ENCODE peak calls at places on chromosome 12, in seven cellular contexts. L is tibial artery, M is aorta, J is PC-3, R is esophagus muscularis mucosa, E is sigmoid colon, W is heart left ventricle. F is an unnamed sample.

GRCh38 chr12:124837958-124838803 is 25.5 kb downstream of the SCARB1 start:
- DNase-seq in L (peak; percentile 69), M (no peak), J (peak; percentile 100), R (no peak), E (peak; percentile 95), W (peak; percentile 88), F (peak; percentile 74)

GRCh38 chr12:104374071-104374470 is 70.5 kb downstream of the EID3 start:
- DNase-seq in L (no peak), M (no peak), J (peak; percentile 80), R (no peak), E (no peak), W (no peak), F (no peak)

GRCh38 chr12:86675197-86675596 is 419.0 kb upstream of the MGAT4C start:
- DNase-seq in L (no peak), M (no peak), J (no peak), R (no peak), E (no peak), W (no peak), F (no peak)

GRCh38 chr12:24913953-24914352 is 34.9 kb downstream of the BCAT1 start:
- DNase-seq in L (no peak), M (no peak), J (no peak), R (peak; percentile 21), E (no peak), W (no peak), F (no peak)

GRCh38 chr12:78636253-78636855 is 228.2 kb upstream of the SYT1 start:
- DNase-seq in L (no peak), M (no peak), J (no peak), R (no peak), E (no peak), W (no peak), F (no peak)

GRCh38 chr12:54352022-54352531 is 12.2 kb downstream of the GPR84 start:
- DNase-seq in L (no peak), M (peak; percentile 86), J (no peak), R (no peak), E (peak; percentile 92), W (peak; percentile 74), F (no peak)

GRCh38 chr12:62861157-62861535 is 73.8 kb downstream of the PPM1H start:
- DNase-seq in L (no peak), M (no peak), J (no peak), R (no peak), E (no peak), W (no peak), F (no peak)

GRCh38 chr12:126083931-126084330 is 1018.7 kb downstream of the AACS start:
- DNase-seq in L (no peak), M (no peak), J (no peak), R (no peak), E (no peak), W (no peak), F (no peak)

GRCh38 chr12:125065753-125066570 is 727 bp downstream of the AACS start:
- DNase-seq in L (no peak), M (no peak), J (peak; percentile 6), R (no peak), E (no peak), W (no peak), F (no peak)

GRCh38 chr12:29665107-29665506 is 118.6 kb downstream of the TMTC1 start:
- DNase-seq in L (no peak), M (no peak), J (no peak), R (no peak), E (no peak), W (no peak), F (no peak)

GRCh38 chr12:109818900-109819500 is 14.2 kb downstream of the TRPV4 start:
- DNase-seq in L (no peak), M (no peak), J (peak; percentile 91), R (no peak), E (no peak), W (no peak), F (no peak)

GRCh38 chr12:90299121-90299520 is 590.5 kb upstream of the ATP2B1 start:
- DNase-seq in L (no peak), M (no peak), J (no peak), R (no peak), E (no peak), W (no peak), F (no peak)

GRCh38 chr12:9626291-9626690 is 18.6 kb upstream of the KLRB1 start:
- DNase-seq in L (no peak), M (no peak), J (no peak), R (no peak), E (no peak), W (no peak), F (no peak)

GRCh38 chr12:80045594-80045993 is 53.7 kb upstream of the OTOGL start:
- DNase-seq in L (no peak), M (no peak), J (peak; percentile 90), R (no peak), E (no peak), W (no peak), F (no peak)

GRCh38 chr12:26056335-26056734 is 68.5 kb downstream of the BHLHE41 start:
- DNase-seq in L (no peak), M (no peak), J (peak; percentile 94), R (no peak), E (no peak), W (no peak), F (no peak)

GRCh38 chr12:113875681-113876080 is 90.4 kb downstream of the RBM19 start:
- DNase-seq in L (no peak), M (no peak), J (no peak), R (no peak), E (no peak), W (no peak), F (no peak)

GRCh38 chr12:42442328-42442759 is 116.4 kb downstream of the PPHLN1 start:
- DNase-seq in L (no peak), M (peak; percentile 69), J (no peak), R (no peak), E (no peak), W (no peak), F (no peak)

GRCh38 chr12:98296462-98297079 is 218.8 kb upstream of the TMPO start:
- DNase-seq in L (no peak), M (no peak), J (no peak), R (no peak), E (no peak), W (no peak), F (no peak)

GRCh38 chr12:41743835-41744234 is 400.8 kb downstream of the GXYLT1 start:
- DNase-seq in L (no peak), M (no peak), J (peak; percentile 57), R (no peak), E (no peak), W (no peak), F (no peak)

GRCh38 chr12:122023339-122024131 is 1.9 kb downstream of the BCL7A start:
- DNase-seq in L (peak; percentile 77), M (peak; percentile 93), J (peak; percentile 92), R (peak; percentile 92), E (peak; percentile 87), W (peak; percentile 54), F (peak; percentile 34)

GRCh38 chr12:1927051-1927680 is 8.7 kb upstream of the CACNA2D4 start:
- DNase-seq in L (no peak), M (no peak), J (no peak), R (peak; percentile 77), E (peak; percentile 43), W (no peak), F (no peak)

GRCh38 chr12:116384629-116385485 is 107.4 kb upstream of the MED13L start:
- DNase-seq in L (no peak), M (no peak), J (peak; percentile 52), R (no peak), E (no peak), W (peak; percentile 40), F (no peak)

GRCh38 chr12:116385486-116386217 is 108.2 kb upstream of the MED13L start:
- DNase-seq in L (no peak), M (no peak), J (no peak), R (no peak), E (no peak), W (no peak), F (no peak)

GRCh38 chr12:116382456-116382902 is 105.0 kb upstream of the MED13L start:
- DNase-seq in L (no peak), M (no peak), J (no peak), R (no peak), E (no peak), W (no peak), F (no peak)

GRCh38 chr12:116381744-116382455 is 104.4 kb upstream of the MED13L start:
- DNase-seq in L (no peak), M (peak; percentile 61), J (peak; percentile 95), R (no peak), E (no peak), W (no peak), F (no peak)

DNA sequence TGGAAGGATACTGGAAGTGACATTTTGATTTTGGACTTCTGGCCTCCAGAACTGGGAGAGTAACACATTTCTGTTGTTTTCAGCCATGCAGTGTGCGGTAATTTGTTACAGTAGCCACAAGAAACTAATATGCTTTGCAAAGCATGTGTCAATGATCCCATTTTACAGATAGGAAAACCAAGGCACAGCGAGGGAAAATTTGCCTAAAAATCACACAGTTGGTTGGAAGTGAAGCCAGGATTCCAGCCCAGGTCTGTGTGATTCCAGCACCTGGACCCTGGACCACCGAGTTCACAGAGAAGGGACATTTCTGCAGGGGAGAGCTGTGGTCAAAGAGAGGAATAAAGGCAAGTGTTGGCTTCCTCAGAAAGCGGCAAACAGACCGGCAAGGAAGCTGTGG is 106.7 kb upstream of the MED13L start:
- DNase-seq in L (no peak), M (no peak), J (no peak), R (no peak), E (no peak), W (no peak), F (no peak)
- H3K4me1 ChIP-seq in L (peaks cover 22% of the 10 kb centered on the region), M (no peaks in the 10 kb centered on the region), J (peaks cover 46% of the 10 kb centered on the region), R (peaks cover 32% of the 10 kb centered on the region), E (peaks cover 38% of the 10 kb centered on the region), W (peaks cover 7% of the 10 kb centered on the region), F (peaks cover 14% of the 10 kb centered on the region)

DNA sequence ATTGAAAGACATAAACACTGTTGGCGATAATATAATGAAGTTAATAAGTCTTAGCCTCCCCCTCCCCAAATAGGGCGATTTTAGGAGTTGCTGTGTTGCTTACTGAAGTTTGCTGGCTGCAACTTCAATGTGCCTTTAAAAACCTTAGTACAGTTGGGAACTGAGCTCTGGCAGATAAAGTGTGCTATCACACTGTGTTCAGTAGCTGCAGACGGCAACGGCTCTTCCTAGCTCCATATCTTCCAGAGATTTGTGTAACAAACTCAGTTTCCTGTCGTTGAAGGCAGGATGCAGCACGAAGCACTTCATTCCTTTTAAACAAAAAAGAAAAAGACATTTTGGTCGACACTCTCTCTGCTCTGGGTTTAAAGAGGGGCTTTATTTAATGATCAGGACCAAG is 19.7 kb downstream of the PLXNC1 start:
- DNase-seq in L (no peak), M (no peak), J (no peak), R (no peak), E (no peak), W (no peak), F (no peak)
- H3K4me1 ChIP-seq in L (no peaks in the 10 kb centered on the region), M (no peaks in the 10 kb centered on the region), J (peaks cover 12% of the 10 kb centered on the region), R (no peaks in the 10 kb centered on the region), E (no peaks in the 10 kb centered on the region), W (no peaks in the 10 kb centered on the region), F (no peaks in the 10 kb centered on the region)

DNA sequence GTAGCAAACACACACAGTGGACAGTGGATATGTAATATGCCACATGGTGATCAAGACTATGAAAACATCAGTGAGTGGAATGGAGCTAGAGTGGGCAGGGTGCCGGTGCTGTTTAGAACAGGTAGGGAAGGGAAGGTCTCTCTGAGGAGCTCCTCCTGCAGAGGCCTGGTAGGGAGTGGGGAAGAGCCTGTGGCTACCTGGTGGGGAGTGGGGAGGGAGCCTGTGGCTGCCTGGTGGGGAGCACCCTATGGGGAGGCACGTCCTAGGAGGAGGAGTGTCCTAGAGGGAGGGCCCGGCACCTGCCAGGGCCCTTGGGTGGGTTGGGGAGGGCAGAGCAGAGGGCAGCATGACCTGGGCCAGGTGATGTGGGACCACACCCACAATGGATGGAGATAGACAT is 122.6 kb downstream of the ADGRD1 start:
- DNase-seq in L (peak; percentile 17), M (peak; percentile 45), J (no peak), R (no peak), E (no peak), W (no peak), F (no peak)
- H3K4me1 ChIP-seq in L (no peaks in the 10 kb centered on the region), M (no peaks in the 10 kb centered on the region), J (no peaks in the 10 kb centered on the region), R (peaks cover 9% of the 10 kb centered on the region), E (no peaks in the 10 kb centered on the region), W (no peaks in the 10 kb centered on the region), F (no peaks in the 10 kb centered on the region)

GRCh38 chr12:11732023-11732422 is 82.5 kb downstream of the ETV6 start:
- DNase-seq in L (no peak), M (no peak), J (no peak), R (no peak), E (no peak), W (no peak), F (no peak)
- H3K4me1 ChIP-seq in L (peaks cover 51% of the 10 kb centered on the region), M (peaks cover 13% of the 10 kb centered on the region), J (peaks cover 33% of the 10 kb centered on the region), R (peaks cover 58% of the 10 kb centered on the region), E (peaks cover 60% of the 10 kb centered on the region), W (peaks cover 3% of the 10 kb centered on the region), F (peaks cover 43% of the 10 kb centered on the region)